ENCODE peak calls at places on chromosomes 12 and 14, in six cellular contexts. N is tibial nerve, Q is sigmoid colon, M is endothelial cell of umbilical vein, D is uterus, V is breast epithelium. R is an unnamed sample.

GRCh38 chr12:57139796-57140649 is 7.4 kb downstream of the LRP1-AS start:
- DNase-seq in Q (no peak), N (no peak), V (no peak), M (no peak), D (no peak), R (no peak)

GRCh38 chr12:113456761-113457160 is 14.9 kb downstream of the LHX5 start:
- DNase-seq in D (no peak), N (no peak), V (no peak), M (no peak), Q (no peak), R (no peak)

GRCh38 chr12:78186670-78187069 is 356.0 kb downstream of the NAV3 start:
- DNase-seq in M (no peak), V (no peak), N (no peak), Q (no peak), D (no peak), R (no peak)

GRCh38 chr14:76227450-76228050 is 75.8 kb downstream of the GPATCH2L start:
- DNase-seq in Q (no peak), V (no peak), D (no peak), M (no peak), N (no peak), R (no peak)

GRCh38 chr12:106903241-106903950 is 52.3 kb upstream of the TMEM263 start:
- DNase-seq in Q (peak; percentile 75), V (peak; percentile 70), N (peak; percentile 61), M (peak; percentile 67), D (peak; percentile 62), R (peak; percentile 75)

GRCh38 chr14:55386037-55386798 is 25.4 kb downstream of the ATG14 start:
- DNase-seq in V (no peak), M (no peak), N (no peak), D (no peak), Q (no peak), R (peak; percentile 76)

GRCh38 chr12:26113194-26113654 is 11.6 kb downstream of the BHLHE41 start:
- DNase-seq in N (peak; percentile 59), Q (no peak), V (no peak), D (no peak), M (no peak), R (peak; percentile 9)

GRCh38 chr14:53515264-53515663 is 362.1 kb upstream of the DDHD1 start:
- DNase-seq in M (no peak), Q (no peak), D (no peak), V (no peak), N (no peak), R (no peak)

GRCh38 chr12:10354502-10354901 is 35.3 kb downstream of the KLRK1 start:
- DNase-seq in N (no peak), D (no peak), Q (no peak), V (no peak), M (no peak), R (no peak)

GRCh38 chr12:115599251-115599811 is 678.2 kb downstream of the MED13L start:
- DNase-seq in N (no peak), D (no peak), Q (no peak), M (no peak), V (no peak), R (no peak)

GRCh38 chr14:75339059-75339458 is 60.4 kb downstream of the FOS start:
- DNase-seq in V (no peak), Q (no peak), D (no peak), M (no peak), N (peak; percentile 36), R (no peak)

GRCh38 chr14:74459289-74459946 is 33.4 kb upstream of the SYNDIG1L start:
- DNase-seq in Q (no peak), D (no peak), V (no peak), N (peak; percentile 25), M (peak; percentile 49), R (peak; percentile 61)

GRCh38 chr12:121676190-121676589 is 6.7 kb upstream of the MORN3 start:
- DNase-seq in V (no peak), D (no peak), N (no peak), M (no peak), Q (no peak), R (no peak)

GRCh38 chr12:32197421-32197820 is 90.8 kb downstream of the BICD1 start:
- DNase-seq in N (no peak), M (no peak), D (no peak), Q (no peak), V (no peak), R (no peak)

GRCh38 chr12:75245108-75245507 is 35.5 kb upstream of the KCNC2 start:
- DNase-seq in D (no peak), Q (no peak), M (no peak), V (no peak), N (no peak), R (no peak)
- TF ChIP-seq POLR2A in D (no peak), Q (no peak), M (no peak), V (no peak), N (no peak), R (no peak)

GRCh38 chr12:103965590-103966407 is at the start of gene TDG:
- DNase-seq in M (peak; percentile 99), D (peak; percentile 98), V (peak; percentile 98), Q (peak; percentile 99), N (peak; percentile 98), R (peak; percentile 98)
- TF ChIP-seq POLR2A in M (peak; percentile 99), D (peak; percentile 88), V (peak; percentile 85), Q (peak; percentile 89), N (peak; percentile 88), R (peak; percentile 98)

DNA sequence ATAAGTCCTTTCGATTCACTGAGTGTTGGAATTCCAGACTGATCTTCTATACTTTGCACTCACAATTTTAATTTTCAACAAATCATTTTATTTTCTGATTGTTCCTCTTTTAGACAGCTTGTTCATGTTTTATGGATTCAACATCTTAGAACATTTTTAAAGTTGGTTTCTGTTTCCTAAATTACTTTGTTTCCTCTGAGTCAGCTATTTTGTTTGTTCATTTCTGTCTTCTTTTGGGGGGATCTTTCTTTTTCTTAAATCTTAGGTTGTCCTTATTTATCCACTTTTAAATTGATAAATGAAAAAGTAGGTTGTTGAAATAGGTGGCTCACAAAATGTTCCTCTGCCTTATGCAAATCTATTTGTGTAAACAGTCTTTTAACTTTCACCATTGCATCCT is 160.0 kb downstream of the GALC start:
- DNase-seq in Q (no peak), M (no peak), D (no peak), N (no peak), V (no peak), R (no peak)
- TF ChIP-seq POLR2A in Q (no peak), M (no peak), D (no peak), N (no peak), V (no peak), R (no peak)

DNA sequence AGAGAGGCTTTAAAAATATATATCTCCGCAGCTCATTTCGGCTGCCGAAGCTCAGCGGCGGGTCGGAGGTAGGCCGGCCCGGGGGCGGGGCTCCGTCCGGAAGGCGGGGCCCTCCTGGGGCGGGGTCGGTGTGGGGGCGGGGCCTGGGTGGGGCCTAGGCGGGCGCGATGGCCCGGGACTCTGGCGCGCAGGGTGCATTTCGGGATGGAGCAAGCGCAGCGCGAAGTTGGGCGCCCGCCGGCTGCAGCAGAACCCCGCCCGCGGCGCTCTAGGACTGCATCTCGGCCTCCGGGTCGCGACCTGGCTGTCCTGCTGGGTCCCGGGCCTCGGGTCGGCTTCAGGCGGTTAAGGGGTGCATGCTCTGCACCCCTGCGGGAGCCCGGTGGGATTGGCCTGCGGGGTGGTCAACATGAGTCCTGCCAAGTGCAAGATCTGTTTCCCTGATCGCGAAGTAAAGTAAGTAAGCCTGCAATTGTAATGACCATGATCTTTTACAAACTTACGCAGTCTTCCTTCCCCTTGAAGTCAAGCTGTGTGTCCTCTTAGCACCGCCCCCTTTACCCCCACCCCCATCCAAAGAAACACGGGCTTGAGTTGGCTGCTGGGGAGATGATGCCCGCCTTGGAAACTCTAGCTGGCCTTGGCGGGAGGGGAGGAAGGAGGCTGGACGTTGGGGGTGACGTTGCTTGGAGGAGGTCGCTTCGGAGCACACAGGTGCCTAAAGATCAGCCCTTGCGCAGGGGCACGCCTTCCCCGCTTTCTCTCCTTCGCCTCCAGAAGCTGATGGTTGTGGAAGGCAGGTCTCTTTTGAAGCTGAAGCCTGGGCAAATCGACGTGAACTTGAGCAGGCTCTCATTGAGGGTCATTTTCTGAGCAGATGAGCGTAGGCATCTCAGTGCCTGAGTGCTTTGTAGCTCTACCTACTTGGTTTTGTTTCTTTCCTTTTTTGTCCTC is 38.4 kb downstream of the ACACB start:
- DNase-seq in Q (peak; percentile 96), N (peak; percentile 76), V (peak; percentile 71), D (peak; percentile 88), M (peak; percentile 57), R (peak; percentile 92)
- TF ChIP-seq POLR2A in Q (peak; percentile 27), N (peak; percentile 70), V (no peak), D (peak; percentile 61), M (no peak), R (no peak)

GRCh38 chr12:47752552-47752951 is 6.1 kb downstream of the RAPGEF3 start:
- DNase-seq in N (no peak), M (no peak), D (no peak), V (no peak), Q (no peak), R (no peak)

GRCh38 chr12:47754881-47755280 is 3.8 kb downstream of the RAPGEF3 start:
- DNase-seq in M (no peak), N (no peak), Q (no peak), D (no peak), V (no peak), R (no peak)

GRCh38 chr12:47754126-47754525 is 4.6 kb downstream of the RAPGEF3 start:
- DNase-seq in Q (no peak), D (no peak), N (no peak), V (no peak), M (no peak), R (no peak)

GRCh38 chr12:47752121-47752520 is 6.6 kb downstream of the RAPGEF3 start:
- DNase-seq in D (no peak), N (no peak), V (no peak), Q (no peak), M (no peak), R (no peak)

DNA sequence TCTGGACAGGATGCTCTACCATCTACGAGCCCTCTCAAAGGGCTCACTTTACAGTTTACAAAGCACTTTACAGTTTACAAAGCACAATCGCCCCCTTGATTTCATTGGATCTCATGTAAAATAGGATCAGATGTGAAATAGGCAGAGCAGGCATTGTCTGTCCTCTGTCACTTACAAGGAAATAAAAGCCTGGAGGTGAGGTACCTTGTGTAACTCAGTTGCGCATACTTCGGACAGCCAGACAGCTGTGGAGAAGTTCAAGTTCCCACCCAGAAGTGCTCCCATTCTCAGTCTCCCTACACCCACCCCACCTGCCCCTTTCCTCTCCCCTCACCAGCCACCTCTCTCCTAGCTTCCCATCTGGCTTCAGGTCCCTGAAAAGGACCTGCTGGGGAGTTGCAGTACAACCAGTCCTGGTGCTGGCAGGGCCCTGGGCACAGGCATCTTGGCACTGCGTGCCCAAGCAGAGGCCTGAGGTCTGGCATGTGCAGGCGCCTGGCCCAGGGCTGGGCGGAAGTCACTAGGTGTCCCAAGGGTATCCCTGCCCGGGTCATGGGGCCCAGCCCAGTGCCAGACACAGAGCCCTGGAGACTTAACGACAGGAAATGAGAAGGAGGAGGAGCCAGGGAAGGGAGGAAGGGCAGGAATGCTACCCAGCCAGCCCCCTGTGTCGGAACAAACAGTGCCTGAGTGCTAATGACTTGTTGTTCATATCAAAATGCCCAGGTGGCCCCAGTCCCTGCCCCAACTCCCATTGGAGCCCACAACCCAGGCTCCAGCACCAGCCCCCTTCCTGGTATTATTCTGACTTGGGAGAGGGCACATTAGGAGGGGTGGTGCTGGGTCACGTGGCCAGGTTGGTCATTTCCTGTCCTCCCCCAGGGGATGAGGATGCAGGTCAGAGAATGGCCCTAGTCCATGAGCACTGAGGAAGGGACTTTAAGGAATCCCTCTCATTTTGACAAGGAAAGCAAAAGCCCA is 5.4 kb downstream of the RAPGEF3 start:
- DNase-seq in Q (no peak), N (no peak), D (peak; percentile 73), V (peak; percentile 98), M (peak; percentile 73), R (no peak)
- TF ChIP-seq POLR2A in Q (no peak), N (no peak), D (no peak), V (no peak), M (no peak), R (no peak)

GRCh38 chr12:11727133-11727664 is 77.7 kb downstream of the ETV6 start:
- DNase-seq in M (no peak), Q (no peak), N (no peak), V (no peak), D (no peak), R (no peak)
- TF ChIP-seq POLR2A in M (no peak), Q (no peak), N (no peak), V (no peak), D (no peak), R (no peak)

R was measured in erythroblast.